ENCODE peak calls at places on chromosomes 5 and 9, in ten cellular contexts. One of them, this sample, is unnamed.

GRCh38 chr5:16540421-16540820 is 74.8 kb upstream of the ZNF622 start:
- DNase-seq in effector memory CD4-positive, alpha-beta T cell: no peak
- DNase-seq in cardiac fibroblast: peak
- DNase-seq in SW480: no peak
- DNase-seq in HEK293T: no peak
- DNase-seq in activated CD8-positive, alpha-beta memory T cell treated with anti-CD3 and anti-CD28 coated beads for 48 hours: no peak
- DNase-seq in Ammon's horn: peak
- DNase-seq in nucleus accumbens: no peak
- DNase-seq in stimulated activated CD4-positive, alpha-beta T cell treated with anti-CD3 and anti-CD28 coated beads, Interleukin-4, amount 100 ng/mL, for 24 hours: no peak
- DNase-seq in left cardiac atrium: no peak
- DNase-seq in this sample: no peak

GRCh38 chr9:132997591-132997990 is 19.1 kb downstream of the GFI1B start:
- DNase-seq in effector memory CD4-positive, alpha-beta T cell: no peak
- DNase-seq in cardiac fibroblast: peak
- DNase-seq in SW480: peak
- DNase-seq in HEK293T: no peak
- DNase-seq in activated CD8-positive, alpha-beta memory T cell treated with anti-CD3 and anti-CD28 coated beads for 48 hours: no peak
- DNase-seq in Ammon's horn: no peak
- DNase-seq in nucleus accumbens: no peak
- DNase-seq in stimulated activated CD4-positive, alpha-beta T cell treated with anti-CD3 and anti-CD28 coated beads, Interleukin-4, amount 100 ng/mL, for 24 hours: no peak
- DNase-seq in left cardiac atrium: no peak
- DNase-seq in this sample: no peak

GRCh38 chr5:15720515-15720914 is 220.5 kb downstream of the FBXL7 start:
- DNase-seq in effector memory CD4-positive, alpha-beta T cell: no peak
- DNase-seq in cardiac fibroblast: no peak
- DNase-seq in SW480: no peak
- DNase-seq in HEK293T: no peak
- DNase-seq in activated CD8-positive, alpha-beta memory T cell treated with anti-CD3 and anti-CD28 coated beads for 48 hours: no peak
- DNase-seq in Ammon's horn: no peak
- DNase-seq in nucleus accumbens: no peak
- DNase-seq in stimulated activated CD4-positive, alpha-beta T cell treated with anti-CD3 and anti-CD28 coated beads, Interleukin-4, amount 100 ng/mL, for 24 hours: no peak
- DNase-seq in left cardiac atrium: no peak
- DNase-seq in this sample: no peak

GRCh38 chr5:135651156-135651555 is 72.4 kb upstream of the CXCL14 start:
- DNase-seq in effector memory CD4-positive, alpha-beta T cell: no peak
- DNase-seq in cardiac fibroblast: no peak
- DNase-seq in SW480: peak
- DNase-seq in HEK293T: no peak
- DNase-seq in activated CD8-positive, alpha-beta memory T cell treated with anti-CD3 and anti-CD28 coated beads for 48 hours: no peak
- DNase-seq in Ammon's horn: no peak
- DNase-seq in nucleus accumbens: no peak
- DNase-seq in stimulated activated CD4-positive, alpha-beta T cell treated with anti-CD3 and anti-CD28 coated beads, Interleukin-4, amount 100 ng/mL, for 24 hours: no peak
- DNase-seq in left cardiac atrium: no peak
- DNase-seq in this sample: no peak

GRCh38 chr5:134634227-134634626 is 1.6 kb upstream of the SAR1B start:
- DNase-seq in effector memory CD4-positive, alpha-beta T cell: no peak
- DNase-seq in cardiac fibroblast: no peak
- DNase-seq in SW480: no peak
- DNase-seq in HEK293T: no peak
- DNase-seq in activated CD8-positive, alpha-beta memory T cell treated with anti-CD3 and anti-CD28 coated beads for 48 hours: no peak
- DNase-seq in Ammon's horn: no peak
- DNase-seq in nucleus accumbens: no peak
- DNase-seq in stimulated activated CD4-positive, alpha-beta T cell treated with anti-CD3 and anti-CD28 coated beads, Interleukin-4, amount 100 ng/mL, for 24 hours: no peak
- DNase-seq in left cardiac atrium: no peak
- DNase-seq in this sample: no peak

GRCh38 chr9:36101916-36102741 is 34.4 kb upstream of the GLIPR2 start:
- DNase-seq in effector memory CD4-positive, alpha-beta T cell: no peak
- DNase-seq in cardiac fibroblast: peak
- DNase-seq in SW480: peak
- DNase-seq in HEK293T: no peak
- DNase-seq in activated CD8-positive, alpha-beta memory T cell treated with anti-CD3 and anti-CD28 coated beads for 48 hours: no peak
- DNase-seq in Ammon's horn: peak
- DNase-seq in nucleus accumbens: no peak
- DNase-seq in stimulated activated CD4-positive, alpha-beta T cell treated with anti-CD3 and anti-CD28 coated beads, Interleukin-4, amount 100 ng/mL, for 24 hours: no peak
- DNase-seq in left cardiac atrium: peak
- DNase-seq in this sample: peak

GRCh38 chr5:161299053-161299452 is 247.5 kb downstream of the GABRB2 start:
- DNase-seq in effector memory CD4-positive, alpha-beta T cell: no peak
- DNase-seq in cardiac fibroblast: no peak
- DNase-seq in SW480: no peak
- DNase-seq in HEK293T: no peak
- DNase-seq in activated CD8-positive, alpha-beta memory T cell treated with anti-CD3 and anti-CD28 coated beads for 48 hours: no peak
- DNase-seq in Ammon's horn: no peak
- DNase-seq in nucleus accumbens: no peak
- DNase-seq in stimulated activated CD4-positive, alpha-beta T cell treated with anti-CD3 and anti-CD28 coated beads, Interleukin-4, amount 100 ng/mL, for 24 hours: no peak
- DNase-seq in left cardiac atrium: no peak
- DNase-seq in this sample: no peak

GRCh38 chr5:111703662-111704061 is 53.3 kb downstream of the NREP start:
- DNase-seq in effector memory CD4-positive, alpha-beta T cell: no peak
- DNase-seq in cardiac fibroblast: no peak
- DNase-seq in SW480: no peak
- DNase-seq in HEK293T: no peak
- DNase-seq in activated CD8-positive, alpha-beta memory T cell treated with anti-CD3 and anti-CD28 coated beads for 48 hours: no peak
- DNase-seq in Ammon's horn: no peak
- DNase-seq in nucleus accumbens: no peak
- DNase-seq in stimulated activated CD4-positive, alpha-beta T cell treated with anti-CD3 and anti-CD28 coated beads, Interleukin-4, amount 100 ng/mL, for 24 hours: no peak
- DNase-seq in left cardiac atrium: no peak
- DNase-seq in this sample: no peak

GRCh38 chr5:32165597-32165996 is 8.5 kb downstream of the GOLPH3 start:
- DNase-seq in effector memory CD4-positive, alpha-beta T cell: no peak
- DNase-seq in cardiac fibroblast: no peak
- DNase-seq in SW480: no peak
- DNase-seq in HEK293T: no peak
- DNase-seq in activated CD8-positive, alpha-beta memory T cell treated with anti-CD3 and anti-CD28 coated beads for 48 hours: no peak
- DNase-seq in Ammon's horn: no peak
- DNase-seq in nucleus accumbens: no peak
- DNase-seq in stimulated activated CD4-positive, alpha-beta T cell treated with anti-CD3 and anti-CD28 coated beads, Interleukin-4, amount 100 ng/mL, for 24 hours: no peak
- DNase-seq in left cardiac atrium: no peak
- DNase-seq in this sample: no peak

GRCh38 chr5:132475531-132475930 is 15.0 kb downstream of the IRF1 start:
- DNase-seq in effector memory CD4-positive, alpha-beta T cell: no peak
- DNase-seq in cardiac fibroblast: peak
- DNase-seq in SW480: no peak
- DNase-seq in HEK293T: no peak
- DNase-seq in activated CD8-positive, alpha-beta memory T cell treated with anti-CD3 and anti-CD28 coated beads for 48 hours: no peak
- DNase-seq in Ammon's horn: no peak
- DNase-seq in nucleus accumbens: no peak
- DNase-seq in stimulated activated CD4-positive, alpha-beta T cell treated with anti-CD3 and anti-CD28 coated beads, Interleukin-4, amount 100 ng/mL, for 24 hours: no peak
- DNase-seq in left cardiac atrium: peak
- DNase-seq in this sample: no peak

GRCh38 chr5:79025054-79025465 is 40.0 kb upstream of the ARSB start:
- DNase-seq in effector memory CD4-positive, alpha-beta T cell: no peak
- DNase-seq in cardiac fibroblast: peak
- DNase-seq in SW480: peak
- DNase-seq in HEK293T: peak
- DNase-seq in activated CD8-positive, alpha-beta memory T cell treated with anti-CD3 and anti-CD28 coated beads for 48 hours: peak
- DNase-seq in Ammon's horn: peak
- DNase-seq in nucleus accumbens: peak
- DNase-seq in stimulated activated CD4-positive, alpha-beta T cell treated with anti-CD3 and anti-CD28 coated beads, Interleukin-4, amount 100 ng/mL, for 24 hours: peak
- DNase-seq in left cardiac atrium: peak
- DNase-seq in this sample: peak

GRCh38 chr9:76034049-76034448 is 143.6 kb downstream of the PCSK5 start:
- DNase-seq in effector memory CD4-positive, alpha-beta T cell: no peak
- DNase-seq in cardiac fibroblast: no peak
- DNase-seq in SW480: no peak
- DNase-seq in HEK293T: no peak
- DNase-seq in activated CD8-positive, alpha-beta memory T cell treated with anti-CD3 and anti-CD28 coated beads for 48 hours: no peak
- DNase-seq in Ammon's horn: no peak
- DNase-seq in nucleus accumbens: no peak
- DNase-seq in stimulated activated CD4-positive, alpha-beta T cell treated with anti-CD3 and anti-CD28 coated beads, Interleukin-4, amount 100 ng/mL, for 24 hours: no peak
- DNase-seq in left cardiac atrium: no peak
- DNase-seq in this sample: no peak

GRCh38 chr5:144510845-144511580 is 340.3 kb downstream of the KCTD16 start:
- DNase-seq in effector memory CD4-positive, alpha-beta T cell: no peak
- DNase-seq in cardiac fibroblast: no peak
- DNase-seq in SW480: no peak
- DNase-seq in HEK293T: no peak
- DNase-seq in activated CD8-positive, alpha-beta memory T cell treated with anti-CD3 and anti-CD28 coated beads for 48 hours: no peak
- DNase-seq in Ammon's horn: peak
- DNase-seq in nucleus accumbens: no peak
- DNase-seq in stimulated activated CD4-positive, alpha-beta T cell treated with anti-CD3 and anti-CD28 coated beads, Interleukin-4, amount 100 ng/mL, for 24 hours: no peak
- DNase-seq in left cardiac atrium: no peak
- DNase-seq in this sample: no peak

GRCh38 chr5:155726267-155726666 is 600.7 kb upstream of the SGCD start:
- DNase-seq in effector memory CD4-positive, alpha-beta T cell: no peak
- DNase-seq in cardiac fibroblast: no peak
- DNase-seq in SW480: no peak
- DNase-seq in HEK293T: no peak
- DNase-seq in activated CD8-positive, alpha-beta memory T cell treated with anti-CD3 and anti-CD28 coated beads for 48 hours: no peak
- DNase-seq in Ammon's horn: no peak
- DNase-seq in nucleus accumbens: no peak
- DNase-seq in stimulated activated CD4-positive, alpha-beta T cell treated with anti-CD3 and anti-CD28 coated beads, Interleukin-4, amount 100 ng/mL, for 24 hours: no peak
- DNase-seq in left cardiac atrium: peak
- DNase-seq in this sample: no peak

GRCh38 chr9:135902655-135903357 is 4.5 kb downstream of the CAMSAP1 start:
- DNase-seq in effector memory CD4-positive, alpha-beta T cell: no peak
- DNase-seq in cardiac fibroblast: no peak
- DNase-seq in SW480: no peak
- DNase-seq in HEK293T: no peak
- DNase-seq in activated CD8-positive, alpha-beta memory T cell treated with anti-CD3 and anti-CD28 coated beads for 48 hours: no peak
- DNase-seq in Ammon's horn: no peak
- DNase-seq in nucleus accumbens: no peak
- DNase-seq in stimulated activated CD4-positive, alpha-beta T cell treated with anti-CD3 and anti-CD28 coated beads, Interleukin-4, amount 100 ng/mL, for 24 hours: no peak
- DNase-seq in left cardiac atrium: no peak
- DNase-seq in this sample: no peak

GRCh38 chr9:89179920-89180667 is 1.5 kb upstream of the SHC3 start:
- DNase-seq in effector memory CD4-positive, alpha-beta T cell: no peak
- DNase-seq in cardiac fibroblast: peak
- DNase-seq in SW480: peak
- DNase-seq in HEK293T: peak
- DNase-seq in activated CD8-positive, alpha-beta memory T cell treated with anti-CD3 and anti-CD28 coated beads for 48 hours: no peak
- DNase-seq in Ammon's horn: peak
- DNase-seq in nucleus accumbens: peak
- DNase-seq in stimulated activated CD4-positive, alpha-beta T cell treated with anti-CD3 and anti-CD28 coated beads, Interleukin-4, amount 100 ng/mL, for 24 hours: peak
- DNase-seq in left cardiac atrium: peak
- DNase-seq in this sample: peak

GRCh38 chr5:32642276-32643002 is 57.1 kb downstream of the SUB1 start:
- DNase-seq in effector memory CD4-positive, alpha-beta T cell: no peak
- DNase-seq in cardiac fibroblast: peak
- DNase-seq in SW480: peak
- DNase-seq in HEK293T: no peak
- DNase-seq in activated CD8-positive, alpha-beta memory T cell treated with anti-CD3 and anti-CD28 coated beads for 48 hours: no peak
- DNase-seq in Ammon's horn: no peak
- DNase-seq in nucleus accumbens: no peak
- DNase-seq in stimulated activated CD4-positive, alpha-beta T cell treated with anti-CD3 and anti-CD28 coated beads, Interleukin-4, amount 100 ng/mL, for 24 hours: no peak
- DNase-seq in left cardiac atrium: no peak
- DNase-seq in this sample: no peak

GRCh38 chr9:107504585-107505455 is 15.3 kb upstream of the KLF4 start:
- DNase-seq in effector memory CD4-positive, alpha-beta T cell: no peak
- DNase-seq in cardiac fibroblast: peak
- DNase-seq in SW480: peak
- DNase-seq in HEK293T: no peak
- DNase-seq in activated CD8-positive, alpha-beta memory T cell treated with anti-CD3 and anti-CD28 coated beads for 48 hours: no peak
- DNase-seq in Ammon's horn: no peak
- DNase-seq in nucleus accumbens: no peak
- DNase-seq in stimulated activated CD4-positive, alpha-beta T cell treated with anti-CD3 and anti-CD28 coated beads, Interleukin-4, amount 100 ng/mL, for 24 hours: no peak
- DNase-seq in left cardiac atrium: peak
- DNase-seq in this sample: no peak

GRCh38 chr5:57896596-57896995 is 414.0 kb upstream of the ACTBL2 start:
- DNase-seq in effector memory CD4-positive, alpha-beta T cell: no peak
- DNase-seq in cardiac fibroblast: no peak
- DNase-seq in SW480: no peak
- DNase-seq in HEK293T: no peak
- DNase-seq in activated CD8-positive, alpha-beta memory T cell treated with anti-CD3 and anti-CD28 coated beads for 48 hours: no peak
- DNase-seq in Ammon's horn: no peak
- DNase-seq in nucleus accumbens: no peak
- DNase-seq in stimulated activated CD4-positive, alpha-beta T cell treated with anti-CD3 and anti-CD28 coated beads, Interleukin-4, amount 100 ng/mL, for 24 hours: no peak
- DNase-seq in left cardiac atrium: no peak
- DNase-seq in this sample: no peak

GRCh38 chr5:62597314-62597713 is 18.7 kb downstream of the LRRC70 start:
- DNase-seq in effector memory CD4-positive, alpha-beta T cell: no peak
- DNase-seq in cardiac fibroblast: no peak
- DNase-seq in SW480: no peak
- DNase-seq in HEK293T: no peak
- DNase-seq in activated CD8-positive, alpha-beta memory T cell treated with anti-CD3 and anti-CD28 coated beads for 48 hours: no peak
- DNase-seq in Ammon's horn: no peak
- DNase-seq in nucleus accumbens: no peak
- DNase-seq in stimulated activated CD4-positive, alpha-beta T cell treated with anti-CD3 and anti-CD28 coated beads, Interleukin-4, amount 100 ng/mL, for 24 hours: no peak
- DNase-seq in left cardiac atrium: no peak
- DNase-seq in this sample: no peak

GRCh38 chr5:147051193-147051592 is 172.6 kb upstream of the PPP2R2B start:
- DNase-seq in effector memory CD4-positive, alpha-beta T cell: no peak
- DNase-seq in cardiac fibroblast: no peak
- DNase-seq in SW480: no peak
- DNase-seq in HEK293T: no peak
- DNase-seq in activated CD8-positive, alpha-beta memory T cell treated with anti-CD3 and anti-CD28 coated beads for 48 hours: no peak
- DNase-seq in Ammon's horn: no peak
- DNase-seq in nucleus accumbens: no peak
- DNase-seq in stimulated activated CD4-positive, alpha-beta T cell treated with anti-CD3 and anti-CD28 coated beads, Interleukin-4, amount 100 ng/mL, for 24 hours: no peak
- DNase-seq in left cardiac atrium: no peak
- DNase-seq in this sample: no peak

GRCh38 chr5:79070002-79070567 is 518 bp downstream of the BHMT2 start:
- DNase-seq in effector memory CD4-positive, alpha-beta T cell: no peak
- DNase-seq in cardiac fibroblast: peak
- DNase-seq in SW480: no peak
- DNase-seq in HEK293T: no peak
- DNase-seq in activated CD8-positive, alpha-beta memory T cell treated with anti-CD3 and anti-CD28 coated beads for 48 hours: no peak
- DNase-seq in Ammon's horn: no peak
- DNase-seq in nucleus accumbens: no peak
- DNase-seq in stimulated activated CD4-positive, alpha-beta T cell treated with anti-CD3 and anti-CD28 coated beads, Interleukin-4, amount 100 ng/mL, for 24 hours: no peak
- DNase-seq in left cardiac atrium: peak
- DNase-seq in this sample: no peak

GRCh38 chr9:2613730-2614271 is 7.8 kb upstream of the VLDLR start:
- DNase-seq in effector memory CD4-positive, alpha-beta T cell: no peak
- DNase-seq in cardiac fibroblast: no peak
- DNase-seq in SW480: no peak
- DNase-seq in HEK293T: no peak
- DNase-seq in activated CD8-positive, alpha-beta memory T cell treated with anti-CD3 and anti-CD28 coated beads for 48 hours: no peak
- DNase-seq in Ammon's horn: no peak
- DNase-seq in nucleus accumbens: no peak
- DNase-seq in stimulated activated CD4-positive, alpha-beta T cell treated with anti-CD3 and anti-CD28 coated beads, Interleukin-4, amount 100 ng/mL, for 24 hours: no peak
- DNase-seq in left cardiac atrium: no peak
- DNase-seq in this sample: no peak

GRCh38 chr9:79023134-79023577 is 548.6 kb upstream of the TLE4 start:
- DNase-seq in effector memory CD4-positive, alpha-beta T cell: no peak
- DNase-seq in cardiac fibroblast: peak
- DNase-seq in SW480: peak
- DNase-seq in HEK293T: no peak
- DNase-seq in activated CD8-positive, alpha-beta memory T cell treated with anti-CD3 and anti-CD28 coated beads for 48 hours: no peak
- DNase-seq in Ammon's horn: no peak
- DNase-seq in nucleus accumbens: no peak
- DNase-seq in stimulated activated CD4-positive, alpha-beta T cell treated with anti-CD3 and anti-CD28 coated beads, Interleukin-4, amount 100 ng/mL, for 24 hours: no peak
- DNase-seq in left cardiac atrium: no peak
- DNase-seq in this sample: no peak

GRCh38 chr5:90158131-90158530 is 251.4 kb downstream of the CETN3 start:
- DNase-seq in effector memory CD4-positive, alpha-beta T cell: no peak
- DNase-seq in cardiac fibroblast: no peak
- DNase-seq in SW480: no peak
- DNase-seq in HEK293T: no peak
- DNase-seq in activated CD8-positive, alpha-beta memory T cell treated with anti-CD3 and anti-CD28 coated beads for 48 hours: no peak
- DNase-seq in Ammon's horn: no peak
- DNase-seq in nucleus accumbens: no peak
- DNase-seq in stimulated activated CD4-positive, alpha-beta T cell treated with anti-CD3 and anti-CD28 coated beads, Interleukin-4, amount 100 ng/mL, for 24 hours: no peak
- DNase-seq in left cardiac atrium: no peak
- DNase-seq in this sample: no peak

GRCh38 chr5:10499776-10500175 is 58.1 kb downstream of the ROPN1L start:
- DNase-seq in effector memory CD4-positive, alpha-beta T cell: no peak
- DNase-seq in cardiac fibroblast: no peak
- DNase-seq in SW480: no peak
- DNase-seq in HEK293T: no peak
- DNase-seq in activated CD8-positive, alpha-beta memory T cell treated with anti-CD3 and anti-CD28 coated beads for 48 hours: no peak
- DNase-seq in Ammon's horn: no peak
- DNase-seq in nucleus accumbens: no peak
- DNase-seq in stimulated activated CD4-positive, alpha-beta T cell treated with anti-CD3 and anti-CD28 coated beads, Interleukin-4, amount 100 ng/mL, for 24 hours: no peak
- DNase-seq in left cardiac atrium: no peak
- DNase-seq in this sample: no peak

GRCh38 chr9:61674465-61674864 is 484.6 kb downstream of the SPATA31A7 start:
- DNase-seq in effector memory CD4-positive, alpha-beta T cell: no peak
- DNase-seq in cardiac fibroblast: no peak
- DNase-seq in SW480: no peak
- DNase-seq in HEK293T: no peak
- DNase-seq in activated CD8-positive, alpha-beta memory T cell treated with anti-CD3 and anti-CD28 coated beads for 48 hours: no peak
- DNase-seq in Ammon's horn: no peak
- DNase-seq in nucleus accumbens: no peak
- DNase-seq in stimulated activated CD4-positive, alpha-beta T cell treated with anti-CD3 and anti-CD28 coated beads, Interleukin-4, amount 100 ng/mL, for 24 hours: no peak
- DNase-seq in left cardiac atrium: no peak
- DNase-seq in this sample: no peak

GRCh38 chr5:99045864-99046263 is 117.1 kb upstream of the CHD1 start:
- DNase-seq in effector memory CD4-positive, alpha-beta T cell: no peak
- DNase-seq in cardiac fibroblast: no peak
- DNase-seq in SW480: no peak
- DNase-seq in HEK293T: no peak
- DNase-seq in activated CD8-positive, alpha-beta memory T cell treated with anti-CD3 and anti-CD28 coated beads for 48 hours: no peak
- DNase-seq in Ammon's horn: no peak
- DNase-seq in nucleus accumbens: no peak
- DNase-seq in stimulated activated CD4-positive, alpha-beta T cell treated with anti-CD3 and anti-CD28 coated beads, Interleukin-4, amount 100 ng/mL, for 24 hours: no peak
- DNase-seq in left cardiac atrium: no peak
- DNase-seq in this sample: no peak

This sample was measured in occipital lobe.